ENCODE peak calls at places on chromosomes 11 and 22, in nine cellular contexts. F is NCI-H774; I is GM04504; H is pons; Q is activated T-helper 9 cell treated with anti-CD3 and anti-CD28 coated beads, Interleukin-2, amount 50 U/mL, for 16 hours; T is stimulated activated CD4-positive, alpha-beta T cell treated with anti-CD3 and anti-CD28 coated beads, TNF-alpha, amount 100 ng/mL, for 1 hour; N is activated CD4-positive, alpha-beta T cell treated with anti-CD3 and anti-CD28 coated beads for 24 hours; C is NCI-H1417; D is iris pigment epithelial cell. M is an unnamed sample.

GRCh38 chr22:39932918-39933649 is 27.1 kb upstream of the TMA7B start:
- DNase-seq in F (no peak), I (peak), H (no peak), Q (peak), T (no peak), N (peak), C (no peak), D (peak), M (no peak)

GRCh38 chr11:2929511-2929879 is 275 bp upstream of the PHLDA2 start:
- DNase-seq in F (no peak), I (no peak), H (no peak), Q (peak), T (no peak), N (no peak), C (no peak), D (peak), M (no peak)

GRCh38 chr11:21896216-21896615 is 296.7 kb upstream of the ANO5 start:
- DNase-seq in F (no peak), I (no peak), H (no peak), Q (no peak), T (no peak), N (no peak), C (no peak), D (no peak), M (no peak)

GRCh38 chr11:43758942-43759341 is 78.4 kb downstream of the HSD17B12 start:
- DNase-seq in F (no peak), I (no peak), H (no peak), Q (no peak), T (no peak), N (no peak), C (no peak), D (no peak), M (no peak)

GRCh38 chr22:42288791-42289190 is 18.3 kb upstream of the TCF20 start:
- DNase-seq in F (no peak), I (no peak), H (no peak), Q (no peak), T (no peak), N (no peak), C (no peak), D (no peak), M (no peak)

GRCh38 chr11:118147502-118147901 is 5.1 kb downstream of the SCN4B start:
- DNase-seq in F (no peak), I (no peak), H (no peak), Q (no peak), T (no peak), N (no peak), C (no peak), D (no peak), M (no peak)

GRCh38 chr11:11770921-11771484 is 70.8 kb upstream of the USP47 start:
- DNase-seq in F (no peak), I (no peak), H (no peak), Q (no peak), T (no peak), N (no peak), C (no peak), D (no peak), M (no peak)

GRCh38 chr11:36500315-36500721 is 9.8 kb downstream of the TRAF6 start:
- DNase-seq in F (no peak), I (peak), H (no peak), Q (no peak), T (no peak), N (no peak), C (no peak), D (peak), M (peak)

GRCh38 chr22:42459273-42460040 is 27.3 kb upstream of the NFAM1 start:
- DNase-seq in F (no peak), I (no peak), H (no peak), Q (no peak), T (no peak), N (no peak), C (peak), D (no peak), M (no peak)

GRCh38 chr11:121572581-121573059 is 119.9 kb upstream of the SORL1-AS1 start:
- DNase-seq in F (no peak), I (no peak), H (peak), Q (no peak), T (no peak), N (no peak), C (peak), D (no peak), M (no peak)

M was measured in HFF-Myc.